ENCODE peak calls at places on chromosomes 7 and 10, in ten cellular contexts. D is transverse colon, X is GM12878, V is tibial nerve, Q is Peyer's patch, M is A549, R is heart left ventricle, Y is stomach, J is adrenal gland, I is right lobe of liver. B is an unnamed sample.

GRCh38 chr7:18520450-18521235 is 25.1 kb downstream of the HDAC9 start:
- DNase-seq in D (no peak), X (no peak), V (no peak), Q (no peak), M (no peak), R (no peak), Y (no peak), J (no peak), I (no peak), B (no peak)

GRCh38 chr7:95886501-95887090 is 114.2 kb downstream of the DYNC1I1 start:
- DNase-seq in D (no peak), X (no peak), V (no peak), Q (no peak), M (peak; percentile 3), R (no peak), Y (no peak), J (no peak), I (no peak), B (no peak)

GRCh38 chr10:59847326-59847725 is 59.0 kb downstream of the CCDC6 start:
- DNase-seq in D (no peak), X (no peak), V (no peak), Q (no peak), M (no peak), R (no peak), Y (no peak), J (no peak), I (no peak), B (no peak)

GRCh38 chr7:67033251-67033650 is 36.6 kb downstream of the TYW1 start:
- DNase-seq in D (no peak), X (no peak), V (no peak), Q (no peak), M (no peak), R (no peak), Y (no peak), J (no peak), I (no peak), B (peak; percentile 27)

GRCh38 chr10:79070611-79071534 is 2.1 kb downstream of the ZMIZ1 start:
- DNase-seq in D (peak; percentile 94), X (no peak), V (peak; percentile 93), Q (peak; percentile 92), M (peak; percentile 80), R (peak; percentile 89), Y (peak; percentile 95), J (peak; percentile 94), I (peak; percentile 96), B (peak; percentile 98)

GRCh38 chr7:152871678-152872060 is 112.1 kb downstream of the ACTR3B start:
- DNase-seq in D (no peak), X (no peak), V (no peak), Q (no peak), M (no peak), R (no peak), Y (no peak), J (no peak), I (no peak), B (no peak)

GRCh38 chr10:31679931-31680330 is 248.7 kb downstream of the ARHGAP12 start:
- DNase-seq in D (no peak), X (no peak), V (no peak), Q (no peak), M (no peak), R (no peak), Y (no peak), J (no peak), I (no peak), B (no peak)

GRCh38 chr10:63646491-63646890 is 125.3 kb downstream of the REEP3 start:
- DNase-seq in D (no peak), X (no peak), V (no peak), Q (no peak), M (no peak), R (no peak), Y (no peak), J (no peak), I (no peak), B (no peak)

GRCh38 chr10:30857803-30858202 is 173.9 kb downstream of the ZNF438 start:
- DNase-seq in D (peak; percentile 28), X (no peak), V (peak; percentile 70), Q (no peak), M (no peak), R (peak; percentile 71), Y (no peak), J (peak; percentile 23), I (no peak), B (peak; percentile 95)

GRCh38 chr10:69451784-69452251 is 553 bp downstream of the TSPAN15 start:
- DNase-seq in D (peak; percentile 84), X (no peak), V (no peak), Q (peak; percentile 89), M (no peak), R (no peak), Y (peak; percentile 87), J (no peak), I (no peak), B (peak; percentile 72)

GRCh38 chr7:977326-978048 is 2.1 kb upstream of the COX19 start:
- DNase-seq in D (peak; percentile 72), X (peak; percentile 56), V (no peak), Q (peak; percentile 88), M (peak; percentile 36), R (no peak), Y (peak; percentile 53), J (peak; percentile 87), I (no peak), B (no peak)
- TF ChIP-seq POLR2A in D (peak; percentile 49), X (no peak), V (peak; percentile 39), Q (peak; percentile 66), M (no peak), R (no peak), Y (no peak), J (peak; percentile 61), I (peak; percentile 47), B (no peak)

DNA sequence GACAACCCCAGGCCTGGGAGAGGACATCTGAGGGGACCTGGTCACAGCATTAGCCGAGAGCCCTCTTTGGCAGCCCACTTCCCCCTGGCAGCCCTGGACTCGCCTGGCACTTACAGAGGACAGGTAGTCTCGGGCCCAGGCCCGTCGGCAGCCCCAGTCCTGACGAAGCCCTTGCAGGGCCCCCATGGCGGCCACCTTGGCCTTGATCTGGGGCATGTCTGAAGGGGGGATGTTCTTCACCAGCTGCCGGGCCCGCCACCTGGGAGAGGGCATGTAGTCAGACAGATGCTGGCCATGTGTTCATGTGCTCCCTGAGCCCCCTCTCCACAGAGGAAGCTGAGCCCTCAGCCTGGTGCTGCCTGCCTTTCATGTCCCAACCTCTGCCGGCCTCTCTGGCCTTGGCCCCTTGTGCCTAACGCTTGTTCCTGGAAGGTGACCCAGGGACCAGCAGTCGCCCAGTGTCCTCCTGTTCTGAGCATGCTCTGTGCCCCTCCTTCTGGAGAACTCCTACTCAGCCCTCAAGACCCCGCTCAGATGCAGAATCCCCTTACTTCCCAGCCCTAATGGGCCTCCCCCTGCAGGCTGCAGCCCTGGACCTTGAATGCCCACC is 13.9 kb downstream of the MYO1G start:
- DNase-seq in D (no peak), X (no peak), V (no peak), Q (no peak), M (no peak), R (no peak), Y (no peak), J (no peak), I (no peak), B (peak; percentile 58)
- H3K4me3 ChIP-seq in D (no peak overlapping the region), X (no peak overlapping the region), V (no peak overlapping the region), Q (no peak overlapping the region), M (no peak overlapping the region), R (no peak overlapping the region), Y (no peak overlapping the region), J (no peak overlapping the region), I (no peak overlapping the region), B (no peak overlapping the region)

DNA sequence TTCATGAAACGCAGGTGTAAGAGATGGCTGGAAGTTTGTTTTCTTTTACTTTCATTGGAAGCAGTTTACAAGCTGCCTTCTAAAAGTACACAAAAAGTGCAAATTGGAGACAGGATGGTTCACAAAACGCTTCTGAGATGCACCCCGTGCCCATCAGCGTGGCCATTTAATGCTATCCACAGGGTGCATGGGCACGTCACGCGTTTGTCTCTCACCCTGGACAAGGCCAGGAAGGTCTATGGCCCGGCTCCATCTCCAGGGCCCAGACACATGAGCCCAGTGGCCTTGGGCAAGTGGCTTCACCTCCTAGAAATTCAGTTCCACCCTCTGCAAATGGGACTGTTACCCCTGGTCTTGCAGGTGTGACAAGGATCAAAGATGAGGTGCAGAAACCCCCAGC is 60.7 kb upstream of the EBF3 start:
- DNase-seq in D (no peak), X (no peak), V (no peak), Q (no peak), M (no peak), R (no peak), Y (no peak), J (no peak), I (no peak), B (no peak)
- TF ChIP-seq POLR2A in D (no peak), X (no peak), V (no peak), Q (no peak), M (no peak), R (no peak), Y (no peak), J (no peak), I (no peak), B (no peak)

GRCh38 chr7:56105508-56105907 is 768 bp downstream of the CHCHD2 start:
- DNase-seq in D (peak; percentile 29), X (no peak), V (no peak), Q (no peak), M (no peak), R (no peak), Y (no peak), J (peak; percentile 78), I (peak; percentile 19), B (no peak)
- H3K4me3 ChIP-seq in D (peak overlapping the region; percentile 91), X (peak overlapping the region; percentile 87), V (peak overlapping the region; percentile 97), Q (peak overlapping the region; percentile 71), M (peak overlapping the region; percentile 82), R (peak overlapping the region; percentile 69), Y (peak overlapping the region; percentile 78), J (peak overlapping the region; percentile 83), I (peak overlapping the region; percentile 87), B (peak overlapping the region; percentile 81)

GRCh38 chr10:110409926-110410325 is 87.8 kb upstream of the DUSP5 start:
- DNase-seq in D (no peak), X (no peak), V (no peak), Q (no peak), M (no peak), R (no peak), Y (no peak), J (no peak), I (no peak), B (no peak)
- TF ChIP-seq POLR2A in D (no peak), X (peak; percentile 24), V (no peak), Q (no peak), M (no peak), R (no peak), Y (no peak), J (no peak), I (no peak), B (no peak)

DNA sequence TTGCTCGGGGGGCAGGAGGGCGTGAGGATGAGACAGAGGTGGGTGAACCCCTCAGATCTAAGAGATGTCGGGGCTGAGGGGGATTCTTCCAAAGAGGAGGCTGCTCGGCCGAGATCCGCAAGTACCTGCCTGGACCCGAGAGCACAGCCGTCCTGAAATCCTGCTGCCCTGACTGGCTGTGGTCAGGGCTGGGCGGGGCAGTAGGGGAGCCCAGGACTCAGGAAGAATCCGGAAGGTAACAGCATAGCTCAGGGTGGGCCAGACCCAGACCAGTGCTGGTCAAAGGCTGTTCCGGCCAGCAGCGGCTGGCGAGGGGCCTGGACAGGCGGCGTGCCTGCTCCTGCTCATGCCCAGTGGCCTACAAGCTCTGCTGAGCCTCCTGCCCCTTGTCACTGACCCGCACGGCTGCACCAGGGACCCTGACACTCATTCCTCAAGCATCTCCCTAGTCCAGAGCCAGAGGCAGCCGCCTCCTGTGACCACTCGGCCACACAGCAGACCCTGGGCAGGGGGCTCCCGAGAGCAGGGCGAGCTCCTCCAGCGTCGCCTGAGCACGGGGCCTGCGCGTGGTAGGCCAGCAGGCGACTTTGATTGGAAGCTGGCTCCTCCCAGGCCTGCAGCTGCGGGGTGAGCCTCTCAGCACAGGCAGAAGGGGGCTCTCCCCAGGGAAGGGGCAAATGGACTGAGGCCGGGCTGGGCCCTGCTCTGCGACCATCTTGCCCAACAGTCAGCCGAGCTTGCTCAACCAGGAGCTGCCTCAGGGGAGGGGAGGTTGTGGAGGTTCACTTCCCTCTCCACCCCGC is 3.1 kb upstream of the ADAP1 start:
- DNase-seq in D (peak; percentile 32), X (no peak), V (no peak), Q (peak; percentile 52), M (no peak), R (no peak), Y (no peak), J (peak; percentile 44), I (peak; percentile 75), B (peak; percentile 80)
- H3K4me3 ChIP-seq in D (no peak overlapping the region), X (no peak overlapping the region), V (no peak overlapping the region), Q (no peak overlapping the region), M (no peak overlapping the region), R (no peak overlapping the region), Y (no peak overlapping the region), J (no peak overlapping the region), I (no peak overlapping the region), B (no peak overlapping the region)

B was measured in sigmoid colon.